ENCODE peak calls at places on chromosome 4, in four cellular contexts. One of them, this sample, is unnamed.

GRCh38 chr4:126955292-126956191 is 677.2 kb upstream of the INTU start:
- DNase-seq in glutamatergic neuron: no peak
- DNase-seq in Calu3: no peak
- DNase-seq in COR-L47: no peak
- DNase-seq in this sample: no peak

GRCh38 chr4:48122756-48123155 is 11.3 kb downstream of the TXK start:
- DNase-seq in glutamatergic neuron: no peak
- DNase-seq in Calu3: no peak
- DNase-seq in COR-L47: no peak
- DNase-seq in this sample: no peak

GRCh38 chr4:177008071-177008835 is 215.5 kb upstream of the VEGFC start:
- DNase-seq in glutamatergic neuron: no peak
- DNase-seq in Calu3: no peak
- DNase-seq in COR-L47: no peak
- DNase-seq in this sample: no peak

GRCh38 chr4:74770511-74770910 is 23.8 kb downstream of the BTC start:
- DNase-seq in glutamatergic neuron: no peak
- DNase-seq in Calu3: no peak
- DNase-seq in COR-L47: no peak
- DNase-seq in this sample: no peak

GRCh38 chr4:103075435-103075893 is 1.1 kb downstream of the SLC9B2 start:
- DNase-seq in glutamatergic neuron: no peak
- DNase-seq in Calu3: no peak
- DNase-seq in COR-L47: peak; percentile 9
- DNase-seq in this sample: no peak

GRCh38 chr4:88792268-88792781 is 94.7 kb upstream of the NAP1L5 start:
- DNase-seq in glutamatergic neuron: no peak
- DNase-seq in Calu3: peak; percentile 14
- DNase-seq in COR-L47: no peak
- DNase-seq in this sample: no peak

GRCh38 chr4:89486042-89486441 is 178.4 kb upstream of the GPRIN3 start:
- DNase-seq in glutamatergic neuron: no peak
- DNase-seq in Calu3: no peak
- DNase-seq in COR-L47: peak; percentile 33
- DNase-seq in this sample: no peak

GRCh38 chr4:123786955-123787354 is 390.4 kb downstream of the SPRY1 start:
- DNase-seq in glutamatergic neuron: no peak
- DNase-seq in Calu3: no peak
- DNase-seq in COR-L47: no peak
- DNase-seq in this sample: peak; percentile 14

GRCh38 chr4:184826315-184827266 is 823 bp upstream of the ACSL1 start:
- DNase-seq in glutamatergic neuron: peak; percentile 37
- DNase-seq in Calu3: no peak
- DNase-seq in COR-L47: peak; percentile 33
- DNase-seq in this sample: peak; percentile 50

GRCh38 chr4:4170596-4171150 is 56.1 kb downstream of the OTOP1 start:
- DNase-seq in glutamatergic neuron: no peak
- DNase-seq in Calu3: no peak
- DNase-seq in COR-L47: no peak
- DNase-seq in this sample: no peak

GRCh38 chr4:75432683-75433082 is 81.5 kb downstream of the RCHY1 start:
- DNase-seq in glutamatergic neuron: no peak
- DNase-seq in Calu3: peak; percentile 2
- DNase-seq in COR-L47: no peak
- DNase-seq in this sample: no peak

GRCh38 chr4:108775921-108776320 is 13.1 kb upstream of the ETNPPL start:
- DNase-seq in glutamatergic neuron: no peak
- DNase-seq in Calu3: no peak
- DNase-seq in COR-L47: no peak
- DNase-seq in this sample: no peak

GRCh38 chr4:26484032-26484515 is 6.2 kb downstream of the CCKAR start:
- DNase-seq in glutamatergic neuron: no peak
- DNase-seq in Calu3: no peak
- DNase-seq in COR-L47: no peak
- DNase-seq in this sample: no peak

GRCh38 chr4:145935253-145936141 is 3.1 kb downstream of the ZNF827 start:
- DNase-seq in glutamatergic neuron: peak; percentile 76
- DNase-seq in Calu3: no peak
- DNase-seq in COR-L47: peak; percentile 32
- DNase-seq in this sample: peak; percentile 52

GRCh38 chr4:88244821-88245579 is 39.4 kb downstream of the PPM1K start:
- DNase-seq in glutamatergic neuron: no peak
- DNase-seq in Calu3: no peak
- DNase-seq in COR-L47: no peak
- DNase-seq in this sample: peak; percentile 15